ENCODE peak calls at places on chromosomes 1 and 21, in eight cellular contexts. One of them, this sample, is unnamed.

GRCh38 chr1:41535236-41535720 is 50.8 kb upstream of the EDN2 start:
- DNase-seq in stimulated activated CD4-positive, alpha-beta T cell treated with anti-CD3 and anti-CD28 coated beads, Interleukin-2, amount 100 ng/mL, for 4 hours: no peak
- DNase-seq in GM04504: no peak
- DNase-seq in progenitor cell of endocrine pancreas: no peak
- DNase-seq in HL-60: no peak
- DNase-seq in neural crest cell: no peak
- DNase-seq in IMR-90: no peak
- DNase-seq in amygdala: no peak
- DNase-seq in this sample: no peak

GRCh38 chr1:43207229-43207853 is 35.2 kb downstream of the CFAP57 start:
- DNase-seq in neural crest cell: no peak
- DNase-seq in GM04504: no peak
- DNase-seq in IMR-90: peak
- DNase-seq in HL-60: no peak
- DNase-seq in stimulated activated CD4-positive, alpha-beta T cell treated with anti-CD3 and anti-CD28 coated beads, Interleukin-2, amount 100 ng/mL, for 4 hours: no peak
- DNase-seq in progenitor cell of endocrine pancreas: no peak
- DNase-seq in amygdala: no peak
- DNase-seq in this sample: no peak

GRCh38 chr1:205571747-205572146 is 60.1 kb downstream of the ELK4 start:
- DNase-seq in neural crest cell: no peak
- DNase-seq in progenitor cell of endocrine pancreas: no peak
- DNase-seq in GM04504: no peak
- DNase-seq in amygdala: peak
- DNase-seq in HL-60: no peak
- DNase-seq in stimulated activated CD4-positive, alpha-beta T cell treated with anti-CD3 and anti-CD28 coated beads, Interleukin-2, amount 100 ng/mL, for 4 hours: no peak
- DNase-seq in IMR-90: no peak
- DNase-seq in this sample: no peak

GRCh38 chr1:23673086-23673813 is 18.4 kb upstream of the RPL11 start:
- DNase-seq in HL-60: no peak
- DNase-seq in amygdala: no peak
- DNase-seq in GM04504: peak
- DNase-seq in progenitor cell of endocrine pancreas: peak
- DNase-seq in IMR-90: peak
- DNase-seq in neural crest cell: peak
- DNase-seq in stimulated activated CD4-positive, alpha-beta T cell treated with anti-CD3 and anti-CD28 coated beads, Interleukin-2, amount 100 ng/mL, for 4 hours: no peak
- DNase-seq in this sample: peak

GRCh38 chr21:33817663-33818433 is 97.8 kb downstream of the ATP5PO start:
- DNase-seq in GM04504: no peak
- DNase-seq in stimulated activated CD4-positive, alpha-beta T cell treated with anti-CD3 and anti-CD28 coated beads, Interleukin-2, amount 100 ng/mL, for 4 hours: no peak
- DNase-seq in amygdala: no peak
- DNase-seq in IMR-90: no peak
- DNase-seq in neural crest cell: no peak
- DNase-seq in HL-60: peak
- DNase-seq in progenitor cell of endocrine pancreas: no peak
- DNase-seq in this sample: no peak

GRCh38 chr1:21302747-21303715 is 12.8 kb upstream of the ECE1 start:
- DNase-seq in neural crest cell: no peak
- DNase-seq in HL-60: no peak
- DNase-seq in GM04504: peak
- DNase-seq in amygdala: no peak
- DNase-seq in stimulated activated CD4-positive, alpha-beta T cell treated with anti-CD3 and anti-CD28 coated beads, Interleukin-2, amount 100 ng/mL, for 4 hours: no peak
- DNase-seq in progenitor cell of endocrine pancreas: no peak
- DNase-seq in IMR-90: peak
- DNase-seq in this sample: no peak

GRCh38 chr1:97632075-97632474 is 288.8 kb downstream of the DPYD start:
- DNase-seq in IMR-90: peak
- DNase-seq in neural crest cell: no peak
- DNase-seq in stimulated activated CD4-positive, alpha-beta T cell treated with anti-CD3 and anti-CD28 coated beads, Interleukin-2, amount 100 ng/mL, for 4 hours: no peak
- DNase-seq in HL-60: no peak
- DNase-seq in GM04504: no peak
- DNase-seq in amygdala: no peak
- DNase-seq in progenitor cell of endocrine pancreas: no peak
- DNase-seq in this sample: no peak

GRCh38 chr1:114235956-114236355 is 82.3 kb upstream of the SYT6 start:
- DNase-seq in IMR-90: no peak
- DNase-seq in stimulated activated CD4-positive, alpha-beta T cell treated with anti-CD3 and anti-CD28 coated beads, Interleukin-2, amount 100 ng/mL, for 4 hours: no peak
- DNase-seq in neural crest cell: no peak
- DNase-seq in GM04504: no peak
- DNase-seq in progenitor cell of endocrine pancreas: no peak
- DNase-seq in amygdala: no peak
- DNase-seq in HL-60: no peak
- DNase-seq in this sample: no peak

GRCh38 chr1:51574796-51575195 is 42.1 kb upstream of the OSBPL9 start:
- DNase-seq in HL-60: no peak
- DNase-seq in GM04504: no peak
- DNase-seq in stimulated activated CD4-positive, alpha-beta T cell treated with anti-CD3 and anti-CD28 coated beads, Interleukin-2, amount 100 ng/mL, for 4 hours: no peak
- DNase-seq in IMR-90: no peak
- DNase-seq in amygdala: no peak
- DNase-seq in neural crest cell: no peak
- DNase-seq in progenitor cell of endocrine pancreas: no peak
- DNase-seq in this sample: no peak

GRCh38 chr21:45266518-45267389 is 20.9 kb downstream of the POFUT2 start:
- DNase-seq in stimulated activated CD4-positive, alpha-beta T cell treated with anti-CD3 and anti-CD28 coated beads, Interleukin-2, amount 100 ng/mL, for 4 hours: no peak
- DNase-seq in GM04504: no peak
- DNase-seq in IMR-90: no peak
- DNase-seq in neural crest cell: no peak
- DNase-seq in amygdala: no peak
- DNase-seq in progenitor cell of endocrine pancreas: peak
- DNase-seq in HL-60: no peak
- DNase-seq in this sample: no peak